ENCODE peak calls at places on chromosomes 4 and X, in nine cellular contexts. W is left colon; E is SIG-M5; Q is heart right ventricle; O is stimulated activated CD8-positive, alpha-beta memory T cell treated with anti-CD3 and anti-CD28 coated beads, Interleukin-15, amount 100 ng/mL, for 4 hours; P is NCI-H1092; K is breast epithelium; C is dorsolateral prefrontal cortex; S is MG63. G is an unnamed sample.

GRCh38 chr4:143185253-143186107 is 763 bp downstream of the USP38 start:
- DNase-seq in O (no peak), E (no peak), K (peak), Q (no peak), S (no peak), C (no peak), P (no peak), W (peak), G (peak)

GRCh38 chr4:123415977-123416376 is 19.4 kb downstream of the SPRY1 start:
- DNase-seq in Q (no peak), C (no peak), P (no peak), K (no peak), S (no peak), O (peak), W (no peak), E (peak), G (no peak)

GRCh38 chrX:105752334-105752733 is 70.0 kb upstream of the NRK start:
- DNase-seq in O (no peak), C (no peak), E (no peak), P (no peak), W (no peak), K (no peak), Q (no peak), S (no peak), G (peak)

GRCh38 chrX:34909151-34909550 is 33.4 kb upstream of the FAM47B start:
- DNase-seq in O (no peak), Q (no peak), C (no peak), E (no peak), P (no peak), S (no peak), K (no peak), W (no peak), G (no peak)

GRCh38 chr4:53783208-53783859 is 192.0 kb upstream of the LNX1 start:
- DNase-seq in E (no peak), W (no peak), Q (no peak), P (no peak), C (no peak), S (no peak), O (no peak), K (no peak), G (no peak)

GRCh38 chr4:1985780-1986577 is 22.8 kb downstream of the NELFA start:
- DNase-seq in S (no peak), K (no peak), P (no peak), Q (no peak), E (no peak), O (no peak), W (peak), C (peak), G (no peak)

GRCh38 chr4:98430708-98431403 is 169.7 kb downstream of the RAP1GDS1 start:
- DNase-seq in E (no peak), C (no peak), Q (no peak), S (peak), P (no peak), W (no peak), K (no peak), O (no peak), G (peak)

GRCh38 chrX:7225338-7225737 is 77.4 kb upstream of the PUDP start:
- DNase-seq in S (no peak), C (no peak), W (no peak), O (no peak), K (no peak), E (no peak), Q (no peak), P (no peak), G (no peak)

GRCh38 chrX:70360366-70360765 is 62.7 kb upstream of the GDPD2 start:
- DNase-seq in Q (no peak), E (no peak), K (no peak), S (no peak), W (no peak), O (no peak), P (no peak), C (no peak), G (no peak)

GRCh38 chr4:139515531-139515958 is 40.5 kb downstream of the SETD7 start:
- DNase-seq in S (no peak), E (no peak), Q (no peak), O (no peak), P (no peak), W (no peak), K (no peak), C (no peak), G (no peak)

GRCh38 chr4:27515140-27515539 is 654.5 kb downstream of the STIM2 start:
- DNase-seq in P (no peak), K (no peak), E (no peak), S (no peak), Q (no peak), C (no peak), W (no peak), O (no peak), G (no peak)

GRCh38 chr4:48913346-48913745 is 6.8 kb upstream of the OCIAD2 start:
- DNase-seq in K (no peak), S (peak), W (peak), P (no peak), O (no peak), E (no peak), Q (no peak), C (peak), G (no peak)

G was measured in mesendoderm.